ENCODE peak calls at places on chromosomes 11 and 22, in ten cellular contexts. One of them, this sample, is unnamed.

GRCh38 chr11:76805206-76805913 is 22.2 kb downstream of the TSKU start:
- DNase-seq in mesothelial cell of epicardium: peak; percentile 27
- DNase-seq in tibial artery: peak; percentile 44
- DNase-seq in WTC11: no peak
- DNase-seq in cardiac fibroblast: no peak
- DNase-seq in AG04450: no peak
- DNase-seq in psoas muscle: no peak
- DNase-seq in IMR-90: peak; percentile 60
- DNase-seq in fibroblast of the aortic adventitia: no peak
- DNase-seq in GM13977: no peak
- DNase-seq in this sample: peak; percentile 76

GRCh38 chr11:71489311-71490043 is 36.5 kb downstream of the NADSYN1 start:
- DNase-seq in AG04450: peak; percentile 13
- DNase-seq in tibial artery: no peak
- DNase-seq in IMR-90: peak; percentile 82
- DNase-seq in GM13977: peak; percentile 87
- DNase-seq in psoas muscle: no peak
- DNase-seq in mesothelial cell of epicardium: no peak
- DNase-seq in WTC11: no peak
- DNase-seq in cardiac fibroblast: peak; percentile 35
- DNase-seq in fibroblast of the aortic adventitia: peak; percentile 1
- DNase-seq in this sample: peak; percentile 23

GRCh38 chr11:111367411-111368284 is 11.4 kb downstream of the POU2AF1 start:
- DNase-seq in cardiac fibroblast: no peak
- DNase-seq in WTC11: no peak
- DNase-seq in GM13977: peak; percentile 74
- DNase-seq in AG04450: no peak
- DNase-seq in fibroblast of the aortic adventitia: no peak
- DNase-seq in IMR-90: no peak
- DNase-seq in tibial artery: no peak
- DNase-seq in psoas muscle: no peak
- DNase-seq in mesothelial cell of epicardium: no peak
- DNase-seq in this sample: no peak

GRCh38 chr22:32880906-32881596 is 79.5 kb downstream of the TIMP3 start:
- DNase-seq in GM13977: no peak
- DNase-seq in tibial artery: no peak
- DNase-seq in mesothelial cell of epicardium: peak; percentile 79
- DNase-seq in psoas muscle: peak; percentile 60
- DNase-seq in AG04450: peak; percentile 30
- DNase-seq in IMR-90: peak; percentile 73
- DNase-seq in cardiac fibroblast: peak; percentile 93
- DNase-seq in WTC11: no peak
- DNase-seq in fibroblast of the aortic adventitia: peak; percentile 87
- DNase-seq in this sample: peak; percentile 90

GRCh38 chr11:108926522-108927380 is 261.9 kb downstream of the DDX10 start:
- DNase-seq in psoas muscle: no peak
- DNase-seq in fibroblast of the aortic adventitia: no peak
- DNase-seq in tibial artery: no peak
- DNase-seq in AG04450: no peak
- DNase-seq in IMR-90: no peak
- DNase-seq in WTC11: no peak
- DNase-seq in mesothelial cell of epicardium: no peak
- DNase-seq in GM13977: no peak
- DNase-seq in cardiac fibroblast: no peak
- DNase-seq in this sample: peak; percentile 28

GRCh38 chr11:64890084-64890944 is 11.9 kb upstream of the EHD1 start:
- DNase-seq in fibroblast of the aortic adventitia: no peak
- DNase-seq in cardiac fibroblast: no peak
- DNase-seq in IMR-90: no peak
- DNase-seq in psoas muscle: no peak
- DNase-seq in tibial artery: no peak
- DNase-seq in GM13977: no peak
- DNase-seq in AG04450: no peak
- DNase-seq in WTC11: no peak
- DNase-seq in mesothelial cell of epicardium: no peak
- DNase-seq in this sample: no peak

GRCh38 chr22:20080445-20080775 is 369 bp downstream of the DGCR8 start:
- DNase-seq in fibroblast of the aortic adventitia: peak; percentile 35
- DNase-seq in AG04450: no peak
- DNase-seq in GM13977: peak; percentile 91
- DNase-seq in WTC11: peak; percentile 58
- DNase-seq in mesothelial cell of epicardium: peak; percentile 71
- DNase-seq in IMR-90: peak; percentile 30
- DNase-seq in psoas muscle: peak; percentile 64
- DNase-seq in cardiac fibroblast: peak; percentile 62
- DNase-seq in tibial artery: peak; percentile 51
- DNase-seq in this sample: peak; percentile 55

GRCh38 chr11:86978247-86978646 is 23.1 kb upstream of the FZD4 start:
- DNase-seq in psoas muscle: peak; percentile 65
- DNase-seq in GM13977: no peak
- DNase-seq in AG04450: no peak
- DNase-seq in tibial artery: peak; percentile 82
- DNase-seq in mesothelial cell of epicardium: no peak
- DNase-seq in IMR-90: no peak
- DNase-seq in WTC11: no peak
- DNase-seq in fibroblast of the aortic adventitia: no peak
- DNase-seq in cardiac fibroblast: peak; percentile 40
- DNase-seq in this sample: peak; percentile 36

GRCh38 chr11:106133529-106133928 is 56.1 kb downstream of the AASDHPPT start:
- DNase-seq in IMR-90: no peak
- DNase-seq in cardiac fibroblast: peak; percentile 7
- DNase-seq in psoas muscle: no peak
- DNase-seq in mesothelial cell of epicardium: no peak
- DNase-seq in AG04450: no peak
- DNase-seq in GM13977: no peak
- DNase-seq in tibial artery: no peak
- DNase-seq in WTC11: no peak
- DNase-seq in fibroblast of the aortic adventitia: peak; percentile 6
- DNase-seq in this sample: peak; percentile 22
- TF ChIP-seq CTCF in IMR-90: peak; percentile 32
- TF ChIP-seq CTCF in cardiac fibroblast: peak; percentile 36
- TF ChIP-seq CTCF in psoas muscle: no peak
- TF ChIP-seq CTCF in mesothelial cell of epicardium: no peak
- TF ChIP-seq CTCF in AG04450: peak; percentile 37
- TF ChIP-seq CTCF in GM13977: peak; percentile 36
- TF ChIP-seq CTCF in tibial artery: no peak
- TF ChIP-seq CTCF in WTC11: no peak
- TF ChIP-seq CTCF in fibroblast of the aortic adventitia: peak; percentile 23
- TF ChIP-seq CTCF in this sample: peak; percentile 42

GRCh38 chr11:46387919-46388618 is 3.5 kb downstream of the CHRM4 start:
- DNase-seq in cardiac fibroblast: peak; percentile 41
- DNase-seq in psoas muscle: no peak
- DNase-seq in GM13977: no peak
- DNase-seq in mesothelial cell of epicardium: no peak
- DNase-seq in IMR-90: no peak
- DNase-seq in WTC11: no peak
- DNase-seq in AG04450: no peak
- DNase-seq in fibroblast of the aortic adventitia: peak; percentile 29
- DNase-seq in tibial artery: no peak
- DNase-seq in this sample: no peak

GRCh38 chr11:46387456-46387855 is 4.1 kb downstream of the CHRM4 start:
- DNase-seq in psoas muscle: no peak
- DNase-seq in GM13977: no peak
- DNase-seq in AG04450: no peak
- DNase-seq in tibial artery: no peak
- DNase-seq in IMR-90: no peak
- DNase-seq in WTC11: no peak
- DNase-seq in cardiac fibroblast: no peak
- DNase-seq in mesothelial cell of epicardium: no peak
- DNase-seq in fibroblast of the aortic adventitia: no peak
- DNase-seq in this sample: no peak

GRCh38 chr11:46390331-46391171 is 1.0 kb downstream of the CHRM4 start:
- DNase-seq in IMR-90: no peak
- DNase-seq in GM13977: peak; percentile 67
- DNase-seq in fibroblast of the aortic adventitia: no peak
- DNase-seq in cardiac fibroblast: no peak
- DNase-seq in psoas muscle: no peak
- DNase-seq in mesothelial cell of epicardium: no peak
- DNase-seq in AG04450: no peak
- DNase-seq in WTC11: peak; percentile 40
- DNase-seq in tibial artery: no peak
- DNase-seq in this sample: no peak

GRCh38 chr11:46389450-46390330 is 1.9 kb downstream of the CHRM4 start:
- DNase-seq in mesothelial cell of epicardium: peak; percentile 82
- DNase-seq in GM13977: peak; percentile 94
- DNase-seq in IMR-90: peak; percentile 46
- DNase-seq in cardiac fibroblast: peak; percentile 68
- DNase-seq in tibial artery: peak; percentile 39
- DNase-seq in psoas muscle: peak; percentile 66
- DNase-seq in AG04450: no peak
- DNase-seq in WTC11: peak; percentile 92
- DNase-seq in fibroblast of the aortic adventitia: peak; percentile 45
- DNase-seq in this sample: peak; percentile 62

GRCh38 chr11:46388619-46389449 is 2.7 kb downstream of the CHRM4 start:
- DNase-seq in mesothelial cell of epicardium: no peak
- DNase-seq in tibial artery: no peak
- DNase-seq in fibroblast of the aortic adventitia: no peak
- DNase-seq in IMR-90: no peak
- DNase-seq in GM13977: peak; percentile 47
- DNase-seq in WTC11: no peak
- DNase-seq in psoas muscle: no peak
- DNase-seq in cardiac fibroblast: no peak
- DNase-seq in AG04450: no peak
- DNase-seq in this sample: no peak
- TF ChIP-seq CTCF in mesothelial cell of epicardium: no peak
- TF ChIP-seq CTCF in tibial artery: no peak
- TF ChIP-seq CTCF in fibroblast of the aortic adventitia: no peak
- TF ChIP-seq CTCF in IMR-90: no peak
- TF ChIP-seq CTCF in GM13977: peak; percentile 9
- TF ChIP-seq CTCF in WTC11: no peak
- TF ChIP-seq CTCF in psoas muscle: no peak
- TF ChIP-seq CTCF in cardiac fibroblast: no peak
- TF ChIP-seq CTCF in AG04450: no peak
- TF ChIP-seq CTCF in this sample: no peak

GRCh38 chr22:50001388-50002231 is 11.0 kb downstream of the IL17REL start:
- DNase-seq in IMR-90: no peak
- DNase-seq in AG04450: no peak
- DNase-seq in tibial artery: no peak
- DNase-seq in cardiac fibroblast: no peak
- DNase-seq in GM13977: no peak
- DNase-seq in fibroblast of the aortic adventitia: no peak
- DNase-seq in WTC11: no peak
- DNase-seq in psoas muscle: no peak
- DNase-seq in mesothelial cell of epicardium: no peak
- DNase-seq in this sample: no peak
- TF ChIP-seq CTCF in IMR-90: no peak
- TF ChIP-seq CTCF in AG04450: no peak
- TF ChIP-seq CTCF in tibial artery: no peak
- TF ChIP-seq CTCF in cardiac fibroblast: no peak
- TF ChIP-seq CTCF in GM13977: no peak
- TF ChIP-seq CTCF in fibroblast of the aortic adventitia: no peak
- TF ChIP-seq CTCF in WTC11: no peak
- TF ChIP-seq CTCF in psoas muscle: no peak
- TF ChIP-seq CTCF in mesothelial cell of epicardium: no peak
- TF ChIP-seq CTCF in this sample: no peak

DNA sequence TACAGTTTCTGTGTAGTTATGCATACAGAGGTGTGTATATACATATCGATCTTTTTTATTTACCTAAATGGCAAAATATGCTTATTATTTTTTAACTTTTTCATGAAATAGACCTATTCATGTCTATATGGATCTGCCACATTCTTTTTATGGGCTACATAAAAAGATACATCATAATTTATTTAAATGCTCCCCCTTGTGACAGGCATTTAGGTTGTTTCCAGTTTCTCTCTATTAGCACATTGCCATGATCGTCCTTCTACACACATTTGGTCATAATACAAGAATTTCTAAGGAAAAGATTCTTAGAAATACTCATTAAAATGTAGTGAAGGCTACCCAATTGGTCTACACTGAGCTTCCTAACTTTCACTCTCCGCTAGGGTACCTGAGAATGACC is 1067.4 kb downstream of the OPCML start:
- DNase-seq in mesothelial cell of epicardium: no peak
- DNase-seq in GM13977: no peak
- DNase-seq in fibroblast of the aortic adventitia: no peak
- DNase-seq in WTC11: no peak
- DNase-seq in IMR-90: no peak
- DNase-seq in AG04450: no peak
- DNase-seq in tibial artery: no peak
- DNase-seq in cardiac fibroblast: no peak
- DNase-seq in psoas muscle: no peak
- DNase-seq in this sample: no peak
- TF ChIP-seq CTCF in mesothelial cell of epicardium: no peak
- TF ChIP-seq CTCF in GM13977: no peak
- TF ChIP-seq CTCF in fibroblast of the aortic adventitia: no peak
- TF ChIP-seq CTCF in WTC11: no peak
- TF ChIP-seq CTCF in IMR-90: no peak
- TF ChIP-seq CTCF in AG04450: no peak
- TF ChIP-seq CTCF in tibial artery: no peak
- TF ChIP-seq CTCF in cardiac fibroblast: no peak
- TF ChIP-seq CTCF in psoas muscle: no peak
- TF ChIP-seq CTCF in this sample: no peak